ENCODE peak calls at places on chromosome 16, in six cellular contexts. One of them, this sample, is unnamed.
A peak's percentile ranks its signal among the peaks of the same experiment; 100 is the strongest.

GRCh38 chr16:23134274-23134673 is 15.0 kb downstream of the USP31 start:
- DNase-seq in ecto neural progenitor cell: no peak
- DNase-seq in stimulated activated CD4-positive, alpha-beta T cell treated with anti-CD3 and anti-CD28 coated beads, Interleukin-1b, Interleukin-23, amount 100 ng/mL, for 24 hours: no peak
- DNase-seq in Jurkat, Clone E6-1: peak; percentile 47
- DNase-seq in activated naive CD4-positive, alpha-beta T cell: no peak
- DNase-seq in GM04504: no peak
- DNase-seq in this sample: no peak

GRCh38 chr16:89404561-89404960 is 85.8 kb downstream of the ANKRD11 start:
- DNase-seq in ecto neural progenitor cell: no peak
- DNase-seq in stimulated activated CD4-positive, alpha-beta T cell treated with anti-CD3 and anti-CD28 coated beads, Interleukin-1b, Interleukin-23, amount 100 ng/mL, for 24 hours: no peak
- DNase-seq in Jurkat, Clone E6-1: no peak
- DNase-seq in activated naive CD4-positive, alpha-beta T cell: no peak
- DNase-seq in GM04504: no peak
- DNase-seq in this sample: no peak

GRCh38 chr16:66247516-66248089 is 118.9 kb upstream of the CDH5 start:
- DNase-seq in ecto neural progenitor cell: no peak
- DNase-seq in stimulated activated CD4-positive, alpha-beta T cell treated with anti-CD3 and anti-CD28 coated beads, Interleukin-1b, Interleukin-23, amount 100 ng/mL, for 24 hours: no peak
- DNase-seq in Jurkat, Clone E6-1: no peak
- DNase-seq in activated naive CD4-positive, alpha-beta T cell: no peak
- DNase-seq in GM04504: peak; percentile 25
- DNase-seq in this sample: no peak

GRCh38 chr16:27642753-27643152 is 92.8 kb downstream of the KATNIP start:
- DNase-seq in ecto neural progenitor cell: no peak
- DNase-seq in stimulated activated CD4-positive, alpha-beta T cell treated with anti-CD3 and anti-CD28 coated beads, Interleukin-1b, Interleukin-23, amount 100 ng/mL, for 24 hours: no peak
- DNase-seq in Jurkat, Clone E6-1: no peak
- DNase-seq in activated naive CD4-positive, alpha-beta T cell: no peak
- DNase-seq in GM04504: no peak
- DNase-seq in this sample: no peak

GRCh38 chr16:53048139-53048915 is 4.4 kb downstream of the CHD9NB start:
- DNase-seq in ecto neural progenitor cell: no peak
- DNase-seq in stimulated activated CD4-positive, alpha-beta T cell treated with anti-CD3 and anti-CD28 coated beads, Interleukin-1b, Interleukin-23, amount 100 ng/mL, for 24 hours: no peak
- DNase-seq in Jurkat, Clone E6-1: no peak
- DNase-seq in activated naive CD4-positive, alpha-beta T cell: no peak
- DNase-seq in GM04504: no peak
- DNase-seq in this sample: no peak

GRCh38 chr16:89423709-89424260 is 66.6 kb downstream of the ANKRD11 start:
- DNase-seq in ecto neural progenitor cell: no peak
- DNase-seq in stimulated activated CD4-positive, alpha-beta T cell treated with anti-CD3 and anti-CD28 coated beads, Interleukin-1b, Interleukin-23, amount 100 ng/mL, for 24 hours: no peak
- DNase-seq in Jurkat, Clone E6-1: no peak
- DNase-seq in activated naive CD4-positive, alpha-beta T cell: no peak
- DNase-seq in GM04504: no peak
- DNase-seq in this sample: no peak

GRCh38 chr16:75648265-75649076 is 898 bp downstream of the TERF2IP start:
- DNase-seq in ecto neural progenitor cell: peak; percentile 83
- DNase-seq in stimulated activated CD4-positive, alpha-beta T cell treated with anti-CD3 and anti-CD28 coated beads, Interleukin-1b, Interleukin-23, amount 100 ng/mL, for 24 hours: peak; percentile 82
- DNase-seq in Jurkat, Clone E6-1: peak; percentile 74
- DNase-seq in activated naive CD4-positive, alpha-beta T cell: peak; percentile 83
- DNase-seq in GM04504: peak; percentile 39
- DNase-seq in this sample: no peak

GRCh38 chr16:47774661-47775060 is 313.5 kb downstream of the PHKB start:
- DNase-seq in ecto neural progenitor cell: no peak
- DNase-seq in stimulated activated CD4-positive, alpha-beta T cell treated with anti-CD3 and anti-CD28 coated beads, Interleukin-1b, Interleukin-23, amount 100 ng/mL, for 24 hours: no peak
- DNase-seq in Jurkat, Clone E6-1: no peak
- DNase-seq in activated naive CD4-positive, alpha-beta T cell: no peak
- DNase-seq in GM04504: no peak
- DNase-seq in this sample: no peak

GRCh38 chr16:2964416-2965223 is 545 bp downstream of the KREMEN2 start:
- DNase-seq in ecto neural progenitor cell: peak; percentile 93
- DNase-seq in stimulated activated CD4-positive, alpha-beta T cell treated with anti-CD3 and anti-CD28 coated beads, Interleukin-1b, Interleukin-23, amount 100 ng/mL, for 24 hours: no peak
- DNase-seq in Jurkat, Clone E6-1: peak; percentile 63
- DNase-seq in activated naive CD4-positive, alpha-beta T cell: peak; percentile 22
- DNase-seq in GM04504: no peak
- DNase-seq in this sample: peak; percentile 98

GRCh38 chr16:88552815-88553214 is 17.4 kb upstream of the ZC3H18 start:
- DNase-seq in ecto neural progenitor cell: no peak
- DNase-seq in stimulated activated CD4-positive, alpha-beta T cell treated with anti-CD3 and anti-CD28 coated beads, Interleukin-1b, Interleukin-23, amount 100 ng/mL, for 24 hours: no peak
- DNase-seq in Jurkat, Clone E6-1: no peak
- DNase-seq in activated naive CD4-positive, alpha-beta T cell: no peak
- DNase-seq in GM04504: no peak
- DNase-seq in this sample: no peak

GRCh38 chr16:78446486-78446885 is 347.0 kb downstream of the WWOX start:
- DNase-seq in ecto neural progenitor cell: no peak
- DNase-seq in stimulated activated CD4-positive, alpha-beta T cell treated with anti-CD3 and anti-CD28 coated beads, Interleukin-1b, Interleukin-23, amount 100 ng/mL, for 24 hours: no peak
- DNase-seq in Jurkat, Clone E6-1: no peak
- DNase-seq in activated naive CD4-positive, alpha-beta T cell: no peak
- DNase-seq in GM04504: no peak
- DNase-seq in this sample: no peak

GRCh38 chr16:57019746-57020145 is 30.4 kb downstream of the NLRC5 start:
- DNase-seq in ecto neural progenitor cell: no peak
- DNase-seq in stimulated activated CD4-positive, alpha-beta T cell treated with anti-CD3 and anti-CD28 coated beads, Interleukin-1b, Interleukin-23, amount 100 ng/mL, for 24 hours: no peak
- DNase-seq in Jurkat, Clone E6-1: no peak
- DNase-seq in activated naive CD4-positive, alpha-beta T cell: no peak
- DNase-seq in GM04504: no peak
- DNase-seq in this sample: no peak

GRCh38 chr16:77816293-77816692 is 27.9 kb downstream of the VAT1L start:
- DNase-seq in ecto neural progenitor cell: no peak
- DNase-seq in stimulated activated CD4-positive, alpha-beta T cell treated with anti-CD3 and anti-CD28 coated beads, Interleukin-1b, Interleukin-23, amount 100 ng/mL, for 24 hours: no peak
- DNase-seq in Jurkat, Clone E6-1: no peak
- DNase-seq in activated naive CD4-positive, alpha-beta T cell: no peak
- DNase-seq in GM04504: no peak
- DNase-seq in this sample: no peak

GRCh38 chr16:2963611-2964415 is at the start of gene KREMEN2:
- DNase-seq in ecto neural progenitor cell: peak; percentile 83
- DNase-seq in stimulated activated CD4-positive, alpha-beta T cell treated with anti-CD3 and anti-CD28 coated beads, Interleukin-1b, Interleukin-23, amount 100 ng/mL, for 24 hours: no peak
- DNase-seq in Jurkat, Clone E6-1: no peak
- DNase-seq in activated naive CD4-positive, alpha-beta T cell: no peak
- DNase-seq in GM04504: no peak
- DNase-seq in this sample: peak; percentile 87

GRCh38 chr16:89354325-89354724 is 136.0 kb downstream of the ANKRD11 start:
- DNase-seq in ecto neural progenitor cell: no peak
- DNase-seq in stimulated activated CD4-positive, alpha-beta T cell treated with anti-CD3 and anti-CD28 coated beads, Interleukin-1b, Interleukin-23, amount 100 ng/mL, for 24 hours: no peak
- DNase-seq in Jurkat, Clone E6-1: no peak
- DNase-seq in activated naive CD4-positive, alpha-beta T cell: no peak
- DNase-seq in GM04504: no peak
- DNase-seq in this sample: no peak

GRCh38 chr16:8863594-8864424 is 5.0 kb downstream of the CARHSP1 start:
- DNase-seq in ecto neural progenitor cell: no peak
- DNase-seq in stimulated activated CD4-positive, alpha-beta T cell treated with anti-CD3 and anti-CD28 coated beads, Interleukin-1b, Interleukin-23, amount 100 ng/mL, for 24 hours: no peak
- DNase-seq in Jurkat, Clone E6-1: no peak
- DNase-seq in activated naive CD4-positive, alpha-beta T cell: no peak
- DNase-seq in GM04504: no peak
- DNase-seq in this sample: no peak

GRCh38 chr16:86093801-86094750 is 195.1 kb downstream of the IRF8 start:
- DNase-seq in ecto neural progenitor cell: no peak
- DNase-seq in stimulated activated CD4-positive, alpha-beta T cell treated with anti-CD3 and anti-CD28 coated beads, Interleukin-1b, Interleukin-23, amount 100 ng/mL, for 24 hours: no peak
- DNase-seq in Jurkat, Clone E6-1: no peak
- DNase-seq in activated naive CD4-positive, alpha-beta T cell: no peak
- DNase-seq in GM04504: no peak
- DNase-seq in this sample: no peak

GRCh38 chr16:71622088-71622487 is 3.9 kb upstream of the MARVELD3 start:
- DNase-seq in ecto neural progenitor cell: no peak
- DNase-seq in stimulated activated CD4-positive, alpha-beta T cell treated with anti-CD3 and anti-CD28 coated beads, Interleukin-1b, Interleukin-23, amount 100 ng/mL, for 24 hours: no peak
- DNase-seq in Jurkat, Clone E6-1: peak; percentile 58
- DNase-seq in activated naive CD4-positive, alpha-beta T cell: no peak
- DNase-seq in GM04504: no peak
- DNase-seq in this sample: no peak

GRCh38 chr16:17431012-17431411 is 39.7 kb downstream of the XYLT1 start:
- DNase-seq in ecto neural progenitor cell: no peak
- DNase-seq in stimulated activated CD4-positive, alpha-beta T cell treated with anti-CD3 and anti-CD28 coated beads, Interleukin-1b, Interleukin-23, amount 100 ng/mL, for 24 hours: no peak
- DNase-seq in Jurkat, Clone E6-1: no peak
- DNase-seq in activated naive CD4-positive, alpha-beta T cell: no peak
- DNase-seq in GM04504: no peak
- DNase-seq in this sample: no peak

GRCh38 chr16:85675528-85675927 is 13.2 kb downstream of the GINS2 start:
- DNase-seq in ecto neural progenitor cell: no peak
- DNase-seq in stimulated activated CD4-positive, alpha-beta T cell treated with anti-CD3 and anti-CD28 coated beads, Interleukin-1b, Interleukin-23, amount 100 ng/mL, for 24 hours: no peak
- DNase-seq in Jurkat, Clone E6-1: no peak
- DNase-seq in activated naive CD4-positive, alpha-beta T cell: no peak
- DNase-seq in GM04504: no peak
- DNase-seq in this sample: no peak

GRCh38 chr16:58563235-58563634 is 47.9 kb downstream of the SETD6 start:
- DNase-seq in ecto neural progenitor cell: no peak
- DNase-seq in stimulated activated CD4-positive, alpha-beta T cell treated with anti-CD3 and anti-CD28 coated beads, Interleukin-1b, Interleukin-23, amount 100 ng/mL, for 24 hours: no peak
- DNase-seq in Jurkat, Clone E6-1: no peak
- DNase-seq in activated naive CD4-positive, alpha-beta T cell: no peak
- DNase-seq in GM04504: no peak
- DNase-seq in this sample: no peak

GRCh38 chr16:31451681-31452351 is 7.5 kb upstream of the ARMC5 start:
- DNase-seq in ecto neural progenitor cell: no peak
- DNase-seq in stimulated activated CD4-positive, alpha-beta T cell treated with anti-CD3 and anti-CD28 coated beads, Interleukin-1b, Interleukin-23, amount 100 ng/mL, for 24 hours: no peak
- DNase-seq in Jurkat, Clone E6-1: no peak
- DNase-seq in activated naive CD4-positive, alpha-beta T cell: no peak
- DNase-seq in GM04504: no peak
- DNase-seq in this sample: no peak

GRCh38 chr16:87143661-87144121 is 173.5 kb downstream of the C16orf95 start:
- DNase-seq in ecto neural progenitor cell: no peak
- DNase-seq in stimulated activated CD4-positive, alpha-beta T cell treated with anti-CD3 and anti-CD28 coated beads, Interleukin-1b, Interleukin-23, amount 100 ng/mL, for 24 hours: no peak
- DNase-seq in Jurkat, Clone E6-1: no peak
- DNase-seq in activated naive CD4-positive, alpha-beta T cell: no peak
- DNase-seq in GM04504: no peak
- DNase-seq in this sample: no peak